ENCODE peak calls at places on chromosomes 3 and 15, in eight cellular contexts. One of them, this sample, is unnamed.
A peak's percentile ranks its signal among the peaks of the same experiment; 100 is the strongest.

GRCh38 chr3:144774897-144775296 is 803.3 kb downstream of the DIPK2A start:
- DNase-seq in T-helper 2 cell: no peak
- DNase-seq in stimulated activated CD8-positive, alpha-beta memory T cell treated with anti-CD3 and anti-CD28 coated beads, Interleukin-4, amount 100 ng/mL, for 1 hour: no peak
- DNase-seq in activated CD4-positive, alpha-beta T cell treated with anti-CD3 and anti-CD28 coated beads for 36 hours: no peak
- DNase-seq in HS-27A: no peak
- DNase-seq in fibroblast of gingiva: peak; percentile 91
- DNase-seq in stimulated activated CD4-positive, alpha-beta T cell treated with anti-CD3 and anti-CD28 coated beads, Interleukin-2, amount 100 ng/mL, for 48 hours: no peak
- DNase-seq in left lobe of liver: no peak
- DNase-seq in this sample: no peak

GRCh38 chr15:74013374-74013893 is 18.9 kb downstream of the PML start:
- DNase-seq in left lobe of liver: no peak
- DNase-seq in stimulated activated CD8-positive, alpha-beta memory T cell treated with anti-CD3 and anti-CD28 coated beads, Interleukin-4, amount 100 ng/mL, for 1 hour: no peak
- DNase-seq in fibroblast of gingiva: no peak
- DNase-seq in HS-27A: no peak
- DNase-seq in activated CD4-positive, alpha-beta T cell treated with anti-CD3 and anti-CD28 coated beads for 36 hours: no peak
- DNase-seq in stimulated activated CD4-positive, alpha-beta T cell treated with anti-CD3 and anti-CD28 coated beads, Interleukin-2, amount 100 ng/mL, for 48 hours: no peak
- DNase-seq in T-helper 2 cell: no peak
- DNase-seq in this sample: no peak

GRCh38 chr3:141471160-141471559 is 15.7 kb upstream of the RASA2 start:
- DNase-seq in fibroblast of gingiva: no peak
- DNase-seq in stimulated activated CD4-positive, alpha-beta T cell treated with anti-CD3 and anti-CD28 coated beads, Interleukin-2, amount 100 ng/mL, for 48 hours: no peak
- DNase-seq in HS-27A: no peak
- DNase-seq in left lobe of liver: no peak
- DNase-seq in activated CD4-positive, alpha-beta T cell treated with anti-CD3 and anti-CD28 coated beads for 36 hours: no peak
- DNase-seq in T-helper 2 cell: no peak
- DNase-seq in stimulated activated CD8-positive, alpha-beta memory T cell treated with anti-CD3 and anti-CD28 coated beads, Interleukin-4, amount 100 ng/mL, for 1 hour: no peak
- DNase-seq in this sample: no peak

GRCh38 chr3:189144645-189145044 is 27.1 kb upstream of the TPRG1 start:
- DNase-seq in T-helper 2 cell: peak; percentile 89
- DNase-seq in left lobe of liver: no peak
- DNase-seq in stimulated activated CD8-positive, alpha-beta memory T cell treated with anti-CD3 and anti-CD28 coated beads, Interleukin-4, amount 100 ng/mL, for 1 hour: no peak
- DNase-seq in stimulated activated CD4-positive, alpha-beta T cell treated with anti-CD3 and anti-CD28 coated beads, Interleukin-2, amount 100 ng/mL, for 48 hours: no peak
- DNase-seq in activated CD4-positive, alpha-beta T cell treated with anti-CD3 and anti-CD28 coated beads for 36 hours: peak; percentile 11
- DNase-seq in HS-27A: no peak
- DNase-seq in fibroblast of gingiva: peak; percentile 36
- DNase-seq in this sample: no peak

GRCh38 chr3:179438836-179439235 is 12.4 kb downstream of the GNB4 start:
- DNase-seq in stimulated activated CD4-positive, alpha-beta T cell treated with anti-CD3 and anti-CD28 coated beads, Interleukin-2, amount 100 ng/mL, for 48 hours: no peak
- DNase-seq in HS-27A: no peak
- DNase-seq in T-helper 2 cell: peak; percentile 46
- DNase-seq in activated CD4-positive, alpha-beta T cell treated with anti-CD3 and anti-CD28 coated beads for 36 hours: no peak
- DNase-seq in stimulated activated CD8-positive, alpha-beta memory T cell treated with anti-CD3 and anti-CD28 coated beads, Interleukin-4, amount 100 ng/mL, for 1 hour: no peak
- DNase-seq in fibroblast of gingiva: no peak
- DNase-seq in left lobe of liver: no peak
- DNase-seq in this sample: no peak

GRCh38 chr3:177673105-177673804 is 476.0 kb upstream of the TBL1XR1 start:
- DNase-seq in stimulated activated CD8-positive, alpha-beta memory T cell treated with anti-CD3 and anti-CD28 coated beads, Interleukin-4, amount 100 ng/mL, for 1 hour: no peak
- DNase-seq in HS-27A: no peak
- DNase-seq in stimulated activated CD4-positive, alpha-beta T cell treated with anti-CD3 and anti-CD28 coated beads, Interleukin-2, amount 100 ng/mL, for 48 hours: no peak
- DNase-seq in left lobe of liver: no peak
- DNase-seq in T-helper 2 cell: no peak
- DNase-seq in activated CD4-positive, alpha-beta T cell treated with anti-CD3 and anti-CD28 coated beads for 36 hours: no peak
- DNase-seq in fibroblast of gingiva: peak; percentile 99
- DNase-seq in this sample: no peak

GRCh38 chr3:37510749-37511148 is 336.4 kb upstream of the LRRFIP2 start:
- DNase-seq in T-helper 2 cell: no peak
- DNase-seq in fibroblast of gingiva: peak; percentile 11
- DNase-seq in HS-27A: no peak
- DNase-seq in stimulated activated CD8-positive, alpha-beta memory T cell treated with anti-CD3 and anti-CD28 coated beads, Interleukin-4, amount 100 ng/mL, for 1 hour: no peak
- DNase-seq in stimulated activated CD4-positive, alpha-beta T cell treated with anti-CD3 and anti-CD28 coated beads, Interleukin-2, amount 100 ng/mL, for 48 hours: no peak
- DNase-seq in left lobe of liver: no peak
- DNase-seq in activated CD4-positive, alpha-beta T cell treated with anti-CD3 and anti-CD28 coated beads for 36 hours: no peak
- DNase-seq in this sample: no peak

GRCh38 chr3:11167590-11167989 is 13.3 kb downstream of the HRH1 start:
- DNase-seq in T-helper 2 cell: no peak
- DNase-seq in left lobe of liver: no peak
- DNase-seq in stimulated activated CD8-positive, alpha-beta memory T cell treated with anti-CD3 and anti-CD28 coated beads, Interleukin-4, amount 100 ng/mL, for 1 hour: no peak
- DNase-seq in activated CD4-positive, alpha-beta T cell treated with anti-CD3 and anti-CD28 coated beads for 36 hours: no peak
- DNase-seq in fibroblast of gingiva: no peak
- DNase-seq in stimulated activated CD4-positive, alpha-beta T cell treated with anti-CD3 and anti-CD28 coated beads, Interleukin-2, amount 100 ng/mL, for 48 hours: no peak
- DNase-seq in HS-27A: no peak
- DNase-seq in this sample: no peak

GRCh38 chr3:131083190-131083863 is 56.6 kb downstream of the NEK11 start:
- DNase-seq in T-helper 2 cell: peak; percentile 44
- DNase-seq in activated CD4-positive, alpha-beta T cell treated with anti-CD3 and anti-CD28 coated beads for 36 hours: no peak
- DNase-seq in left lobe of liver: no peak
- DNase-seq in HS-27A: no peak
- DNase-seq in stimulated activated CD8-positive, alpha-beta memory T cell treated with anti-CD3 and anti-CD28 coated beads, Interleukin-4, amount 100 ng/mL, for 1 hour: no peak
- DNase-seq in fibroblast of gingiva: peak; percentile 36
- DNase-seq in stimulated activated CD4-positive, alpha-beta T cell treated with anti-CD3 and anti-CD28 coated beads, Interleukin-2, amount 100 ng/mL, for 48 hours: no peak
- DNase-seq in this sample: no peak

GRCh38 chr3:35067750-35068149 is 571.6 kb upstream of the ARPP21 start:
- DNase-seq in activated CD4-positive, alpha-beta T cell treated with anti-CD3 and anti-CD28 coated beads for 36 hours: no peak
- DNase-seq in T-helper 2 cell: no peak
- DNase-seq in HS-27A: no peak
- DNase-seq in stimulated activated CD4-positive, alpha-beta T cell treated with anti-CD3 and anti-CD28 coated beads, Interleukin-2, amount 100 ng/mL, for 48 hours: no peak
- DNase-seq in left lobe of liver: no peak
- DNase-seq in fibroblast of gingiva: no peak
- DNase-seq in stimulated activated CD8-positive, alpha-beta memory T cell treated with anti-CD3 and anti-CD28 coated beads, Interleukin-4, amount 100 ng/mL, for 1 hour: no peak
- DNase-seq in this sample: no peak

GRCh38 chr3:135929670-135930069 is 35.9 kb upstream of the PPP2R3A start:
- DNase-seq in stimulated activated CD8-positive, alpha-beta memory T cell treated with anti-CD3 and anti-CD28 coated beads, Interleukin-4, amount 100 ng/mL, for 1 hour: no peak
- DNase-seq in activated CD4-positive, alpha-beta T cell treated with anti-CD3 and anti-CD28 coated beads for 36 hours: no peak
- DNase-seq in stimulated activated CD4-positive, alpha-beta T cell treated with anti-CD3 and anti-CD28 coated beads, Interleukin-2, amount 100 ng/mL, for 48 hours: no peak
- DNase-seq in left lobe of liver: no peak
- DNase-seq in HS-27A: no peak
- DNase-seq in fibroblast of gingiva: peak; percentile 89
- DNase-seq in T-helper 2 cell: no peak
- DNase-seq in this sample: no peak

GRCh38 chr3:20041197-20041780 is 1.0 kb downstream of the KAT2B start:
- DNase-seq in fibroblast of gingiva: peak; percentile 68
- DNase-seq in stimulated activated CD4-positive, alpha-beta T cell treated with anti-CD3 and anti-CD28 coated beads, Interleukin-2, amount 100 ng/mL, for 48 hours: peak; percentile 73
- DNase-seq in T-helper 2 cell: peak; percentile 85
- DNase-seq in left lobe of liver: peak; percentile 94
- DNase-seq in stimulated activated CD8-positive, alpha-beta memory T cell treated with anti-CD3 and anti-CD28 coated beads, Interleukin-4, amount 100 ng/mL, for 1 hour: no peak
- DNase-seq in HS-27A: no peak
- DNase-seq in activated CD4-positive, alpha-beta T cell treated with anti-CD3 and anti-CD28 coated beads for 36 hours: peak; percentile 91
- DNase-seq in this sample: peak; percentile 61

GRCh38 chr15:59555696-59556095 is 55.9 kb upstream of the GCNT3 start:
- DNase-seq in HS-27A: no peak
- DNase-seq in fibroblast of gingiva: no peak
- DNase-seq in stimulated activated CD4-positive, alpha-beta T cell treated with anti-CD3 and anti-CD28 coated beads, Interleukin-2, amount 100 ng/mL, for 48 hours: no peak
- DNase-seq in T-helper 2 cell: no peak
- DNase-seq in left lobe of liver: no peak
- DNase-seq in stimulated activated CD8-positive, alpha-beta memory T cell treated with anti-CD3 and anti-CD28 coated beads, Interleukin-4, amount 100 ng/mL, for 1 hour: no peak
- DNase-seq in activated CD4-positive, alpha-beta T cell treated with anti-CD3 and anti-CD28 coated beads for 36 hours: no peak
- DNase-seq in this sample: no peak

GRCh38 chr15:70669966-70670658 is 93.2 kb downstream of the UACA start:
- DNase-seq in activated CD4-positive, alpha-beta T cell treated with anti-CD3 and anti-CD28 coated beads for 36 hours: no peak
- DNase-seq in T-helper 2 cell: no peak
- DNase-seq in stimulated activated CD4-positive, alpha-beta T cell treated with anti-CD3 and anti-CD28 coated beads, Interleukin-2, amount 100 ng/mL, for 48 hours: no peak
- DNase-seq in fibroblast of gingiva: no peak
- DNase-seq in stimulated activated CD8-positive, alpha-beta memory T cell treated with anti-CD3 and anti-CD28 coated beads, Interleukin-4, amount 100 ng/mL, for 1 hour: no peak
- DNase-seq in left lobe of liver: peak; percentile 64
- DNase-seq in HS-27A: no peak
- DNase-seq in this sample: no peak

GRCh38 chr3:48847053-48847585 is 555 bp downstream of the PRKAR2A start:
- DNase-seq in T-helper 2 cell: peak; percentile 57
- DNase-seq in fibroblast of gingiva: peak; percentile 73
- DNase-seq in HS-27A: peak; percentile 55
- DNase-seq in left lobe of liver: peak; percentile 94
- DNase-seq in stimulated activated CD4-positive, alpha-beta T cell treated with anti-CD3 and anti-CD28 coated beads, Interleukin-2, amount 100 ng/mL, for 48 hours: peak; percentile 45
- DNase-seq in stimulated activated CD8-positive, alpha-beta memory T cell treated with anti-CD3 and anti-CD28 coated beads, Interleukin-4, amount 100 ng/mL, for 1 hour: peak; percentile 15
- DNase-seq in activated CD4-positive, alpha-beta T cell treated with anti-CD3 and anti-CD28 coated beads for 36 hours: peak; percentile 75
- DNase-seq in this sample: peak; percentile 48

GRCh38 chr3:25652921-25653320 is 11.8 kb downstream of the TOP2B start:
- DNase-seq in activated CD4-positive, alpha-beta T cell treated with anti-CD3 and anti-CD28 coated beads for 36 hours: no peak
- DNase-seq in left lobe of liver: no peak
- DNase-seq in fibroblast of gingiva: no peak
- DNase-seq in stimulated activated CD8-positive, alpha-beta memory T cell treated with anti-CD3 and anti-CD28 coated beads, Interleukin-4, amount 100 ng/mL, for 1 hour: no peak
- DNase-seq in HS-27A: no peak
- DNase-seq in stimulated activated CD4-positive, alpha-beta T cell treated with anti-CD3 and anti-CD28 coated beads, Interleukin-2, amount 100 ng/mL, for 48 hours: no peak
- DNase-seq in T-helper 2 cell: no peak
- DNase-seq in this sample: no peak

GRCh38 chr15:38883987-38884386 is 319.4 kb upstream of the RASGRP1 start:
- DNase-seq in activated CD4-positive, alpha-beta T cell treated with anti-CD3 and anti-CD28 coated beads for 36 hours: no peak
- DNase-seq in T-helper 2 cell: peak; percentile 15
- DNase-seq in HS-27A: no peak
- DNase-seq in stimulated activated CD4-positive, alpha-beta T cell treated with anti-CD3 and anti-CD28 coated beads, Interleukin-2, amount 100 ng/mL, for 48 hours: no peak
- DNase-seq in stimulated activated CD8-positive, alpha-beta memory T cell treated with anti-CD3 and anti-CD28 coated beads, Interleukin-4, amount 100 ng/mL, for 1 hour: no peak
- DNase-seq in left lobe of liver: no peak
- DNase-seq in fibroblast of gingiva: no peak
- DNase-seq in this sample: no peak

GRCh38 chr15:40847225-40847961 is 3.5 kb downstream of the SPINT1 start:
- DNase-seq in activated CD4-positive, alpha-beta T cell treated with anti-CD3 and anti-CD28 coated beads for 36 hours: no peak
- DNase-seq in stimulated activated CD8-positive, alpha-beta memory T cell treated with anti-CD3 and anti-CD28 coated beads, Interleukin-4, amount 100 ng/mL, for 1 hour: no peak
- DNase-seq in T-helper 2 cell: no peak
- DNase-seq in fibroblast of gingiva: no peak
- DNase-seq in stimulated activated CD4-positive, alpha-beta T cell treated with anti-CD3 and anti-CD28 coated beads, Interleukin-2, amount 100 ng/mL, for 48 hours: no peak
- DNase-seq in left lobe of liver: no peak
- DNase-seq in HS-27A: no peak
- DNase-seq in this sample: peak; percentile 68

GRCh38 chr15:57735891-57736290 is 29.4 kb downstream of the POLR2M start:
- DNase-seq in fibroblast of gingiva: no peak
- DNase-seq in T-helper 2 cell: no peak
- DNase-seq in stimulated activated CD8-positive, alpha-beta memory T cell treated with anti-CD3 and anti-CD28 coated beads, Interleukin-4, amount 100 ng/mL, for 1 hour: no peak
- DNase-seq in HS-27A: no peak
- DNase-seq in left lobe of liver: no peak
- DNase-seq in activated CD4-positive, alpha-beta T cell treated with anti-CD3 and anti-CD28 coated beads for 36 hours: no peak
- DNase-seq in stimulated activated CD4-positive, alpha-beta T cell treated with anti-CD3 and anti-CD28 coated beads, Interleukin-2, amount 100 ng/mL, for 48 hours: no peak
- DNase-seq in this sample: no peak

GRCh38 chr15:76286231-76286879 is 24.9 kb downstream of the ETFA start:
- DNase-seq in HS-27A: no peak
- DNase-seq in stimulated activated CD4-positive, alpha-beta T cell treated with anti-CD3 and anti-CD28 coated beads, Interleukin-2, amount 100 ng/mL, for 48 hours: no peak
- DNase-seq in T-helper 2 cell: peak; percentile 84
- DNase-seq in activated CD4-positive, alpha-beta T cell treated with anti-CD3 and anti-CD28 coated beads for 36 hours: peak; percentile 38
- DNase-seq in left lobe of liver: no peak
- DNase-seq in stimulated activated CD8-positive, alpha-beta memory T cell treated with anti-CD3 and anti-CD28 coated beads, Interleukin-4, amount 100 ng/mL, for 1 hour: no peak
- DNase-seq in fibroblast of gingiva: no peak
- DNase-seq in this sample: no peak

GRCh38 chr3:193240436-193240849 is 579 bp upstream of the PLAAT1 start:
- DNase-seq in HS-27A: no peak
- DNase-seq in stimulated activated CD8-positive, alpha-beta memory T cell treated with anti-CD3 and anti-CD28 coated beads, Interleukin-4, amount 100 ng/mL, for 1 hour: no peak
- DNase-seq in T-helper 2 cell: no peak
- DNase-seq in activated CD4-positive, alpha-beta T cell treated with anti-CD3 and anti-CD28 coated beads for 36 hours: no peak
- DNase-seq in stimulated activated CD4-positive, alpha-beta T cell treated with anti-CD3 and anti-CD28 coated beads, Interleukin-2, amount 100 ng/mL, for 48 hours: no peak
- DNase-seq in left lobe of liver: no peak
- DNase-seq in fibroblast of gingiva: no peak
- DNase-seq in this sample: no peak

GRCh38 chr15:50675524-50676144 is 11.0 kb downstream of the TRPM7 start:
- DNase-seq in HS-27A: no peak
- DNase-seq in activated CD4-positive, alpha-beta T cell treated with anti-CD3 and anti-CD28 coated beads for 36 hours: no peak
- DNase-seq in stimulated activated CD8-positive, alpha-beta memory T cell treated with anti-CD3 and anti-CD28 coated beads, Interleukin-4, amount 100 ng/mL, for 1 hour: no peak
- DNase-seq in T-helper 2 cell: peak; percentile 13
- DNase-seq in stimulated activated CD4-positive, alpha-beta T cell treated with anti-CD3 and anti-CD28 coated beads, Interleukin-2, amount 100 ng/mL, for 48 hours: no peak
- DNase-seq in fibroblast of gingiva: peak; percentile 39
- DNase-seq in left lobe of liver: no peak
- DNase-seq in this sample: peak; percentile 21

GRCh38 chr3:60250210-60250609 is 1001.0 kb downstream of the FHIT start:
- DNase-seq in T-helper 2 cell: no peak
- DNase-seq in stimulated activated CD4-positive, alpha-beta T cell treated with anti-CD3 and anti-CD28 coated beads, Interleukin-2, amount 100 ng/mL, for 48 hours: no peak
- DNase-seq in stimulated activated CD8-positive, alpha-beta memory T cell treated with anti-CD3 and anti-CD28 coated beads, Interleukin-4, amount 100 ng/mL, for 1 hour: no peak
- DNase-seq in fibroblast of gingiva: no peak
- DNase-seq in left lobe of liver: no peak
- DNase-seq in HS-27A: no peak
- DNase-seq in activated CD4-positive, alpha-beta T cell treated with anti-CD3 and anti-CD28 coated beads for 36 hours: no peak
- DNase-seq in this sample: no peak

GRCh38 chr3:171001957-171002694 is 24.4 kb downstream of the SLC2A2 start:
- DNase-seq in stimulated activated CD4-positive, alpha-beta T cell treated with anti-CD3 and anti-CD28 coated beads, Interleukin-2, amount 100 ng/mL, for 48 hours: no peak
- DNase-seq in stimulated activated CD8-positive, alpha-beta memory T cell treated with anti-CD3 and anti-CD28 coated beads, Interleukin-4, amount 100 ng/mL, for 1 hour: no peak
- DNase-seq in HS-27A: peak; percentile 36
- DNase-seq in fibroblast of gingiva: peak; percentile 41
- DNase-seq in activated CD4-positive, alpha-beta T cell treated with anti-CD3 and anti-CD28 coated beads for 36 hours: no peak
- DNase-seq in T-helper 2 cell: no peak
- DNase-seq in left lobe of liver: peak; percentile 67
- DNase-seq in this sample: no peak

GRCh38 chr3:32551496-32551895 is 19.2 kb downstream of the DYNC1LI1 start:
- DNase-seq in stimulated activated CD8-positive, alpha-beta memory T cell treated with anti-CD3 and anti-CD28 coated beads, Interleukin-4, amount 100 ng/mL, for 1 hour: no peak
- DNase-seq in stimulated activated CD4-positive, alpha-beta T cell treated with anti-CD3 and anti-CD28 coated beads, Interleukin-2, amount 100 ng/mL, for 48 hours: no peak
- DNase-seq in T-helper 2 cell: no peak
- DNase-seq in fibroblast of gingiva: no peak
- DNase-seq in activated CD4-positive, alpha-beta T cell treated with anti-CD3 and anti-CD28 coated beads for 36 hours: no peak
- DNase-seq in left lobe of liver: no peak
- DNase-seq in HS-27A: no peak
- DNase-seq in this sample: no peak

GRCh38 chr15:53520867-53521525 is 238.5 kb downstream of the WDR72 start:
- DNase-seq in left lobe of liver: no peak
- DNase-seq in activated CD4-positive, alpha-beta T cell treated with anti-CD3 and anti-CD28 coated beads for 36 hours: no peak
- DNase-seq in stimulated activated CD8-positive, alpha-beta memory T cell treated with anti-CD3 and anti-CD28 coated beads, Interleukin-4, amount 100 ng/mL, for 1 hour: no peak
- DNase-seq in fibroblast of gingiva: no peak
- DNase-seq in HS-27A: no peak
- DNase-seq in stimulated activated CD4-positive, alpha-beta T cell treated with anti-CD3 and anti-CD28 coated beads, Interleukin-2, amount 100 ng/mL, for 48 hours: no peak
- DNase-seq in T-helper 2 cell: no peak
- DNase-seq in this sample: no peak

GRCh38 chr3:98980915-98981596 is 79.6 kb upstream of the DCBLD2 start:
- DNase-seq in left lobe of liver: no peak
- DNase-seq in stimulated activated CD4-positive, alpha-beta T cell treated with anti-CD3 and anti-CD28 coated beads, Interleukin-2, amount 100 ng/mL, for 48 hours: no peak
- DNase-seq in activated CD4-positive, alpha-beta T cell treated with anti-CD3 and anti-CD28 coated beads for 36 hours: no peak
- DNase-seq in T-helper 2 cell: peak; percentile 61
- DNase-seq in stimulated activated CD8-positive, alpha-beta memory T cell treated with anti-CD3 and anti-CD28 coated beads, Interleukin-4, amount 100 ng/mL, for 1 hour: no peak
- DNase-seq in HS-27A: no peak
- DNase-seq in fibroblast of gingiva: no peak
- DNase-seq in this sample: no peak

GRCh38 chr3:124788254-124788745 is 58.0 kb downstream of the UMPS start:
- DNase-seq in stimulated activated CD4-positive, alpha-beta T cell treated with anti-CD3 and anti-CD28 coated beads, Interleukin-2, amount 100 ng/mL, for 48 hours: no peak
- DNase-seq in HS-27A: no peak
- DNase-seq in T-helper 2 cell: no peak
- DNase-seq in left lobe of liver: no peak
- DNase-seq in fibroblast of gingiva: no peak
- DNase-seq in activated CD4-positive, alpha-beta T cell treated with anti-CD3 and anti-CD28 coated beads for 36 hours: no peak
- DNase-seq in stimulated activated CD8-positive, alpha-beta memory T cell treated with anti-CD3 and anti-CD28 coated beads, Interleukin-4, amount 100 ng/mL, for 1 hour: no peak
- DNase-seq in this sample: no peak

GRCh38 chr15:37094542-37095196 is 5.7 kb downstream of the MEIS2 start:
- DNase-seq in stimulated activated CD8-positive, alpha-beta memory T cell treated with anti-CD3 and anti-CD28 coated beads, Interleukin-4, amount 100 ng/mL, for 1 hour: no peak
- DNase-seq in HS-27A: no peak
- DNase-seq in left lobe of liver: no peak
- DNase-seq in activated CD4-positive, alpha-beta T cell treated with anti-CD3 and anti-CD28 coated beads for 36 hours: no peak
- DNase-seq in stimulated activated CD4-positive, alpha-beta T cell treated with anti-CD3 and anti-CD28 coated beads, Interleukin-2, amount 100 ng/mL, for 48 hours: no peak
- DNase-seq in T-helper 2 cell: no peak
- DNase-seq in fibroblast of gingiva: peak; percentile 33
- DNase-seq in this sample: no peak

GRCh38 chr15:99423186-99424130 is 142.3 kb upstream of the MEF2A start:
- DNase-seq in stimulated activated CD4-positive, alpha-beta T cell treated with anti-CD3 and anti-CD28 coated beads, Interleukin-2, amount 100 ng/mL, for 48 hours: no peak
- DNase-seq in fibroblast of gingiva: no peak
- DNase-seq in HS-27A: no peak
- DNase-seq in left lobe of liver: peak; percentile 12
- DNase-seq in stimulated activated CD8-positive, alpha-beta memory T cell treated with anti-CD3 and anti-CD28 coated beads, Interleukin-4, amount 100 ng/mL, for 1 hour: no peak
- DNase-seq in T-helper 2 cell: no peak
- DNase-seq in activated CD4-positive, alpha-beta T cell treated with anti-CD3 and anti-CD28 coated beads for 36 hours: no peak
- DNase-seq in this sample: no peak

GRCh38 chr15:81914333-81914732 is 131.5 kb downstream of the MEX3B start:
- DNase-seq in fibroblast of gingiva: no peak
- DNase-seq in stimulated activated CD4-positive, alpha-beta T cell treated with anti-CD3 and anti-CD28 coated beads, Interleukin-2, amount 100 ng/mL, for 48 hours: no peak
- DNase-seq in left lobe of liver: no peak
- DNase-seq in stimulated activated CD8-positive, alpha-beta memory T cell treated with anti-CD3 and anti-CD28 coated beads, Interleukin-4, amount 100 ng/mL, for 1 hour: no peak
- DNase-seq in T-helper 2 cell: no peak
- DNase-seq in HS-27A: no peak
- DNase-seq in activated CD4-positive, alpha-beta T cell treated with anti-CD3 and anti-CD28 coated beads for 36 hours: no peak
- DNase-seq in this sample: no peak

GRCh38 chr3:196694941-196695848 is 16.9 kb downstream of the CEP19 start:
- DNase-seq in HS-27A: no peak
- DNase-seq in stimulated activated CD4-positive, alpha-beta T cell treated with anti-CD3 and anti-CD28 coated beads, Interleukin-2, amount 100 ng/mL, for 48 hours: peak; percentile 10
- DNase-seq in left lobe of liver: no peak
- DNase-seq in T-helper 2 cell: peak; percentile 50
- DNase-seq in activated CD4-positive, alpha-beta T cell treated with anti-CD3 and anti-CD28 coated beads for 36 hours: peak; percentile 40
- DNase-seq in fibroblast of gingiva: no peak
- DNase-seq in stimulated activated CD8-positive, alpha-beta memory T cell treated with anti-CD3 and anti-CD28 coated beads, Interleukin-4, amount 100 ng/mL, for 1 hour: no peak
- DNase-seq in this sample: no peak

GRCh38 chr3:33687406-33688010 is 30.5 kb downstream of the CLASP2 start:
- DNase-seq in stimulated activated CD4-positive, alpha-beta T cell treated with anti-CD3 and anti-CD28 coated beads, Interleukin-2, amount 100 ng/mL, for 48 hours: no peak
- DNase-seq in stimulated activated CD8-positive, alpha-beta memory T cell treated with anti-CD3 and anti-CD28 coated beads, Interleukin-4, amount 100 ng/mL, for 1 hour: no peak
- DNase-seq in activated CD4-positive, alpha-beta T cell treated with anti-CD3 and anti-CD28 coated beads for 36 hours: no peak
- DNase-seq in left lobe of liver: no peak
- DNase-seq in T-helper 2 cell: no peak
- DNase-seq in HS-27A: no peak
- DNase-seq in fibroblast of gingiva: peak; percentile 8
- DNase-seq in this sample: peak; percentile 11

GRCh38 chr3:138351916-138352555 is 3.7 kb downstream of the MRAS start:
- DNase-seq in left lobe of liver: no peak
- DNase-seq in T-helper 2 cell: no peak
- DNase-seq in stimulated activated CD4-positive, alpha-beta T cell treated with anti-CD3 and anti-CD28 coated beads, Interleukin-2, amount 100 ng/mL, for 48 hours: no peak
- DNase-seq in fibroblast of gingiva: no peak
- DNase-seq in HS-27A: no peak
- DNase-seq in stimulated activated CD8-positive, alpha-beta memory T cell treated with anti-CD3 and anti-CD28 coated beads, Interleukin-4, amount 100 ng/mL, for 1 hour: no peak
- DNase-seq in activated CD4-positive, alpha-beta T cell treated with anti-CD3 and anti-CD28 coated beads for 36 hours: no peak
- DNase-seq in this sample: no peak